ENCODE peak calls at places on chromosomes 4 and X, in five cellular contexts. L is AG09319; T is stimulated activated effector memory CD8-positive, alpha-beta T cell treated with anti-CD3 and anti-CD28 coated beads, Interleukin-12 subunit alpha, Interleukin-12 subunit beta, amount 100 ng/mL, for 72 hours; B is PC-3; U is AG04450. W is an unnamed sample.

GRCh38 chr4:101271516-101271915 is 75.8 kb downstream of the PPP3CA start:
- DNase-seq in L (no peak), T (no peak), B (peak), U (no peak), W (no peak)

GRCh38 chr4:108216510-108216909 is 47.8 kb upstream of the LEF1 start:
- DNase-seq in L (no peak), T (no peak), B (no peak), U (no peak), W (no peak)

GRCh38 chrX:30659421-30659820 is 6.2 kb downstream of the GK start:
- DNase-seq in L (no peak), T (no peak), B (peak), U (peak), W (no peak)

GRCh38 chrX:154036513-154036912 is 16.8 kb upstream of the IRAK1 start:
- DNase-seq in L (no peak), T (no peak), B (no peak), U (no peak), W (no peak)

GRCh38 chr4:55851885-55852284 is 1.6 kb upstream of the EXOC1 start:
- DNase-seq in L (no peak), T (peak), B (peak), U (no peak), W (no peak)

GRCh38 chr4:186029731-186030421 is 39.1 kb upstream of the TLR3 start:
- DNase-seq in L (peak), T (no peak), B (no peak), U (no peak), W (no peak)

GRCh38 chr4:1043658-1044468 is 32.4 kb downstream of the FGFRL1 start:
- DNase-seq in L (peak), T (no peak), B (peak), U (peak), W (peak)

GRCh38 chr4:88734403-88734949 is 36.8 kb upstream of the NAP1L5 start:
- DNase-seq in L (no peak), T (no peak), B (no peak), U (no peak), W (no peak)

GRCh38 chrX:118823263-118824172 is at the start of gene ZCCHC12:
- DNase-seq in L (no peak), T (peak), B (peak), U (no peak), W (no peak)

GRCh38 chr4:38914859-38915258 is 47.3 kb downstream of the FAM114A1 start:
- DNase-seq in L (no peak), T (no peak), B (no peak), U (no peak), W (no peak)

GRCh38 chr4:139919513-139919912 is 234.5 kb downstream of the MAML3 start:
- DNase-seq in L (no peak), T (no peak), B (no peak), U (no peak), W (no peak)

GRCh38 chr4:41108481-41108880 is 105.9 kb downstream of the APBB2 start:
- DNase-seq in L (no peak), T (no peak), B (no peak), U (no peak), W (no peak)

GRCh38 chr4:95215991-95216605 is 332.7 kb downstream of the UNC5C start:
- DNase-seq in L (no peak), T (no peak), B (no peak), U (no peak), W (peak)

GRCh38 chr4:76016383-76016782 is 6.9 kb downstream of the CXCL10 start:
- DNase-seq in L (no peak), T (no peak), B (peak), U (no peak), W (no peak)

GRCh38 chrX:43964936-43965335 is 8.3 kb downstream of the NDP start:
- DNase-seq in L (no peak), T (no peak), B (peak), U (no peak), W (no peak)

GRCh38 chr4:27916432-27917184 is 1056.0 kb downstream of the STIM2 start:
- DNase-seq in L (no peak), T (no peak), B (no peak), U (no peak), W (no peak)

GRCh38 chrX:78513996-78514745 is 145.0 kb downstream of the RTL3 start:
- DNase-seq in L (no peak), T (no peak), B (no peak), U (no peak), W (no peak)

GRCh38 chrX:9467751-9468150 is 2.9 kb downstream of the TBL1X start:
- DNase-seq in L (no peak), T (no peak), B (no peak), U (no peak), W (no peak)

GRCh38 chr4:36786519-36786918 is 458.0 kb upstream of the NWD2 start:
- DNase-seq in L (no peak), T (no peak), B (no peak), U (no peak), W (no peak)

GRCh38 chr4:1368421-1369090 is 21.5 kb downstream of the UVSSA start:
- DNase-seq in L (no peak), T (no peak), B (no peak), U (no peak), W (no peak)